ENCODE peak calls at places on chromosomes 11 and 22, in six cellular contexts. One of them, this sample, is unnamed.

GRCh38 chr11:3992964-3993363 is 101.6 kb upstream of the RRM1 start:
- DNase-seq in heart left ventricle: no peak
- DNase-seq in transverse colon: no peak
- DNase-seq in IMR-90: no peak
- DNase-seq in esophagus squamous epithelium: no peak
- DNase-seq in HCT116: no peak
- DNase-seq in this sample: no peak

GRCh38 chr11:16669799-16670415 is 68.5 kb upstream of the C11orf58 start:
- DNase-seq in heart left ventricle: no peak
- DNase-seq in transverse colon: no peak
- DNase-seq in IMR-90: peak
- DNase-seq in esophagus squamous epithelium: no peak
- DNase-seq in HCT116: peak
- DNase-seq in this sample: no peak

GRCh38 chr11:132028380-132029240 is 658.2 kb downstream of the NTM start:
- DNase-seq in heart left ventricle: peak
- DNase-seq in transverse colon: peak
- DNase-seq in IMR-90: peak
- DNase-seq in esophagus squamous epithelium: no peak
- DNase-seq in HCT116: no peak
- DNase-seq in this sample: no peak

GRCh38 chr11:59173080-59173963 is 1.4 kb downstream of the DTX4 start:
- DNase-seq in heart left ventricle: peak
- DNase-seq in transverse colon: peak
- DNase-seq in IMR-90: peak
- DNase-seq in esophagus squamous epithelium: no peak
- DNase-seq in HCT116: no peak
- DNase-seq in this sample: peak

GRCh38 chr11:1564535-1565172 is 7.4 kb downstream of the DUSP8 start:
- DNase-seq in heart left ventricle: peak
- DNase-seq in transverse colon: peak
- DNase-seq in IMR-90: peak
- DNase-seq in esophagus squamous epithelium: no peak
- DNase-seq in HCT116: no peak
- DNase-seq in this sample: no peak

GRCh38 chr11:92141725-92142124 is 82.9 kb upstream of the FAT3 start:
- DNase-seq in heart left ventricle: no peak
- DNase-seq in transverse colon: no peak
- DNase-seq in IMR-90: no peak
- DNase-seq in esophagus squamous epithelium: no peak
- DNase-seq in HCT116: no peak
- DNase-seq in this sample: no peak

GRCh38 chr22:33302049-33302545 is 243.9 kb upstream of the SYN3 start:
- DNase-seq in heart left ventricle: peak
- DNase-seq in transverse colon: peak
- DNase-seq in IMR-90: peak
- DNase-seq in esophagus squamous epithelium: peak
- DNase-seq in HCT116: peak
- DNase-seq in this sample: peak

GRCh38 chr11:1757861-1758610 is 5.7 kb downstream of the CTSD start:
- DNase-seq in heart left ventricle: peak
- DNase-seq in transverse colon: peak
- DNase-seq in IMR-90: no peak
- DNase-seq in esophagus squamous epithelium: no peak
- DNase-seq in HCT116: no peak
- DNase-seq in this sample: no peak

GRCh38 chr11:108805030-108805429 is 140.2 kb downstream of the DDX10 start:
- DNase-seq in heart left ventricle: no peak
- DNase-seq in transverse colon: no peak
- DNase-seq in IMR-90: no peak
- DNase-seq in esophagus squamous epithelium: no peak
- DNase-seq in HCT116: no peak
- DNase-seq in this sample: no peak

GRCh38 chr11:57402188-57403066 is 12.0 kb upstream of the PRG2 start:
- DNase-seq in heart left ventricle: no peak
- DNase-seq in transverse colon: no peak
- DNase-seq in IMR-90: no peak
- DNase-seq in esophagus squamous epithelium: no peak
- DNase-seq in HCT116: peak
- DNase-seq in this sample: no peak

GRCh38 chr11:770642-771616 is 6.4 kb downstream of the GATD1 start:
- DNase-seq in heart left ventricle: no peak
- DNase-seq in transverse colon: no peak
- DNase-seq in IMR-90: no peak
- DNase-seq in esophagus squamous epithelium: no peak
- DNase-seq in HCT116: no peak
- DNase-seq in this sample: no peak

GRCh38 chr11:62556102-62556871 is 9.7 kb upstream of the AHNAK start:
- DNase-seq in heart left ventricle: peak
- DNase-seq in transverse colon: peak
- DNase-seq in IMR-90: peak
- DNase-seq in esophagus squamous epithelium: peak
- DNase-seq in HCT116: peak
- DNase-seq in this sample: peak

GRCh38 chr11:62559204-62559603 is 12.6 kb upstream of the AHNAK start:
- DNase-seq in heart left ventricle: no peak
- DNase-seq in transverse colon: no peak
- DNase-seq in IMR-90: no peak
- DNase-seq in esophagus squamous epithelium: no peak
- DNase-seq in HCT116: no peak
- DNase-seq in this sample: no peak

GRCh38 chr11:62558669-62559068 is 12.1 kb upstream of the AHNAK start:
- DNase-seq in heart left ventricle: no peak
- DNase-seq in transverse colon: no peak
- DNase-seq in IMR-90: no peak
- DNase-seq in esophagus squamous epithelium: no peak
- DNase-seq in HCT116: no peak
- DNase-seq in this sample: no peak

GRCh38 chr11:62556872-62557631 is 10.4 kb upstream of the AHNAK start:
- DNase-seq in heart left ventricle: no peak
- DNase-seq in transverse colon: peak
- DNase-seq in IMR-90: peak
- DNase-seq in esophagus squamous epithelium: no peak
- DNase-seq in HCT116: no peak
- DNase-seq in this sample: no peak

DNA sequence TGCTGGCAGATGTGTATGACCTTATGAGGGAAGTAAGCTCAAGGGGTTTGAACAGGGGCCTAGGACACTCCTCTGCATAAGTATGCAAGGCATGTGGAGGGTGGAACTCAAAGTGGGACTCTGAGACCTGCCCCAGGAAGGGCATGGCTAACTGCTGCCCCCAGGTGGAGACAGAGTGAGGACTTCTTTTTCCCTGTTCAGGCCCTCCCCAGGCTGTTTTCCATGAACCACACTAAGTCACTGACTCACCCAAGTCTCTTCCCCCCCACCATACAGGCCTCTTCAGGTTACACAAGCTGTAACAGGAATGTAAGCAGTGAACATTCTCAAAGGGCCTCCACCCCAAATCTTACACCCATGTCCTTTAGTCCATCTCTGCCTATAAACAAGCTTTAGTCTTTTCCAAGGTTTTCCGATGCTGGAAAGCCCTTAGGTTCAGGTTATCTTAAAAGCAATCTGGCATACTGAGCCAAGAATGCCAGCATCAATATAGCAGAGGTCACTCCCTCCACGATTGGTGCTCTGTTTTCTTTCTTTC is 13.1 kb downstream of the EEF1G start:
- DNase-seq in heart left ventricle: peak
- DNase-seq in transverse colon: peak
- DNase-seq in IMR-90: peak
- DNase-seq in esophagus squamous epithelium: no peak
- DNase-seq in HCT116: peak
- DNase-seq in this sample: peak
- TF ChIP-seq POLR2A in heart left ventricle: no peak
- TF ChIP-seq POLR2A in transverse colon: no peak
- TF ChIP-seq POLR2A in IMR-90: peak
- TF ChIP-seq POLR2A in esophagus squamous epithelium: no peak
- TF ChIP-seq POLR2A in HCT116: no peak
- TF ChIP-seq POLR2A in this sample: no peak

GRCh38 chr22:44146088-44146861 is 34.5 kb upstream of the PARVG start:
- DNase-seq in heart left ventricle: no peak
- DNase-seq in transverse colon: no peak
- DNase-seq in IMR-90: no peak
- DNase-seq in esophagus squamous epithelium: no peak
- DNase-seq in HCT116: no peak
- DNase-seq in this sample: no peak
- TF ChIP-seq POLR2A in heart left ventricle: no peak
- TF ChIP-seq POLR2A in transverse colon: no peak
- TF ChIP-seq POLR2A in IMR-90: no peak
- TF ChIP-seq POLR2A in esophagus squamous epithelium: no peak
- TF ChIP-seq POLR2A in HCT116: no peak
- TF ChIP-seq POLR2A in this sample: no peak

DNA sequence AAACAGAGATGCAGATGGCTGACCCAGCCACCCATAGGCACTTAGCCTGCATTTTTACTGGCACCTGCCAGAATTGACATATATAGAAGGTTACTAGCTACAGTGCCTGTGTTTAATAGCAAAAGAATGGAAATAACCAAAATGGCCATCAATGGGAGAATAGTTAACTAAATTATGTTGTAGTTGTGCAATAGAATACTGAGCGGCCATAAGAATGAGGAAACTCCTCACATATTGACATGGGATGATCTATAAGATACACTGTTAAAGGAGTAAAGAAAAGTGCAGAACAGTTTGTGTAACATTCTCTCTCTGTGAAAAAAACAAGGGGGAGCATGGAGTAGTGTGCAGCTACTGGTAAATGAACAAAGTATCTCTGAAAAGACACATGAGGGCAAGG is 21.5 kb downstream of the ARAP1 start:
- DNase-seq in heart left ventricle: no peak
- DNase-seq in transverse colon: no peak
- DNase-seq in IMR-90: no peak
- DNase-seq in esophagus squamous epithelium: no peak
- DNase-seq in HCT116: no peak
- DNase-seq in this sample: no peak
- TF ChIP-seq POLR2A in heart left ventricle: no peak
- TF ChIP-seq POLR2A in transverse colon: no peak
- TF ChIP-seq POLR2A in IMR-90: no peak
- TF ChIP-seq POLR2A in esophagus squamous epithelium: no peak
- TF ChIP-seq POLR2A in HCT116: no peak
- TF ChIP-seq POLR2A in this sample: no peak

DNA sequence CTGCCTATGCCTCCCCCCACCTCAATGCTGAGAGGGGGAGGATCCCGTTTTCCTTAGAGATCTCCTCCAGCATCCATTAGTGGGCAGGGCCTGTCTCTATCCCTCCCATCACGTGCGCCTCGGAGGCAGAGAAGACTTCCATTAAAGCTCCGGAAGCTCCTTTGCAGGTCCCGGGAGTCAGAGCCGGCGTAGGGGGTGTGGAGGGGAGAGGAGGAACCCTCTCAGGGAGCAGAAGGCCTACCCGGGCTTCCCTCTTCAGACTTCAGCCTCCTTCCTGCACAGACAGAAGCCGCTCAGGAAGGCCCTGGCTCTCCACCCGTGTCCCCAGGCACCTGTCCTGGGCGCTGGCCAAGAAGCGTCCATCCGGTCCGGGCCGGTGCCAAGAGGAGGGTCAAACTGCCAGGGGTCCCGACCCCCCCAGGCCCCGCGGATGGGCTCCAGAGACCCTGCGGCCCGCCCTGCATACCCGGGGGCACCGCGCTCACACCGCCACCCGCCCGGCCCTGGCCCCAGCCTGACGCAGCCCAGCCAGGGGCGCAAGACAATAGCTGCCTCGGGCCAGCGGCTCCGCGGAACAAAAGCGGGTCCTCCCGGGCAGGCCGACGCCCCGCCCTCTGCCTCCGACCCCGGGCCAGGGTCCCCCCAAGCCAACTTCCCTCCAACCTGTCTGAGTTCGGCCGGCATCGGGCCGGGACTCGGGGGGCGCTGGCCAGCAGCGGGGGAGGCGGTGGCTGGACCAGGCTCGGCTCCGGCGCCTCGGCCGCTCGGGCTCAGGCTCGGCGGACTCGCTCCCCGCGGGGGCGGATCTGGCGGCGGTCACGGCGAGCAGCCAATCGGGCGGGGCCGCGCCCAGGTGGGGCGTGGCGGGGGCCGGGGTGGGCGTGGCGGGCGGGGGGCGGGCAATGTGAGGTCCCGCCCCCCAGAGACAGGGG is 29.9 kb downstream of the ARVCF start:
- DNase-seq in heart left ventricle: peak
- DNase-seq in transverse colon: peak
- DNase-seq in IMR-90: peak
- DNase-seq in esophagus squamous epithelium: no peak
- DNase-seq in HCT116: no peak
- DNase-seq in this sample: peak
- TF ChIP-seq POLR2A in heart left ventricle: peak
- TF ChIP-seq POLR2A in transverse colon: peak
- TF ChIP-seq POLR2A in IMR-90: peak
- TF ChIP-seq POLR2A in esophagus squamous epithelium: no peak
- TF ChIP-seq POLR2A in HCT116: peak
- TF ChIP-seq POLR2A in this sample: no peak

This sample was measured in testis.